ENCODE peak calls at places on chromosomes 4 and X, in four cellular contexts. One of them, this sample, is unnamed.

GRCh38 chrX:45668686-45669443 is 468.2 kb upstream of the DIPK2B start:
- DNase-seq in GM12878: no peak
- DNase-seq in HepG2: no peak
- DNase-seq in K562: no peak
- DNase-seq in this sample: no peak

GRCh38 chr4:8278009-8278395 is 8.4 kb downstream of the HTRA3 start:
- DNase-seq in K562: no peak
- DNase-seq in GM12878: no peak
- DNase-seq in HepG2: no peak
- DNase-seq in this sample: no peak

GRCh38 chr4:149344436-149344835 is 471.2 kb downstream of the IQCM start:
- DNase-seq in GM12878: no peak
- DNase-seq in K562: no peak
- DNase-seq in HepG2: no peak
- DNase-seq in this sample: no peak

GRCh38 chr4:89161841-89162240 is 50.5 kb downstream of the TIGD2 start:
- DNase-seq in K562: no peak
- DNase-seq in HepG2: no peak
- DNase-seq in GM12878: no peak
- DNase-seq in this sample: no peak

GRCh38 chr4:80362578-80363181 is 27.1 kb downstream of the CFAP299 start:
- DNase-seq in K562: peak; percentile 48
- DNase-seq in HepG2: peak; percentile 20
- DNase-seq in GM12878: no peak
- DNase-seq in this sample: peak; percentile 74

GRCh38 chr4:150224896-150225591 is 146.8 kb downstream of the DCLK2 start:
- DNase-seq in K562: no peak
- DNase-seq in GM12878: no peak
- DNase-seq in HepG2: no peak
- DNase-seq in this sample: no peak

GRCh38 chr4:41600243-41600642 is 62.3 kb downstream of the LIMCH1 start:
- DNase-seq in HepG2: no peak
- DNase-seq in GM12878: no peak
- DNase-seq in K562: no peak
- DNase-seq in this sample: no peak

GRCh38 chrX:13130776-13131175 is 86.4 kb upstream of the FAM9C start:
- DNase-seq in K562: no peak
- DNase-seq in HepG2: no peak
- DNase-seq in GM12878: no peak
- DNase-seq in this sample: no peak

GRCh38 chr4:101983835-101984234 is 193.3 kb downstream of the BANK1 start:
- DNase-seq in GM12878: no peak
- DNase-seq in K562: no peak
- DNase-seq in HepG2: no peak
- DNase-seq in this sample: no peak

GRCh38 chr4:139454111-139454600 is at the start of gene RAB33B:
- DNase-seq in K562: no peak
- DNase-seq in GM12878: no peak
- DNase-seq in HepG2: no peak
- DNase-seq in this sample: no peak

GRCh38 chrX:76850851-76851250 is 423.3 kb downstream of the MAGEE1 start:
- DNase-seq in K562: no peak
- DNase-seq in HepG2: no peak
- DNase-seq in GM12878: no peak
- DNase-seq in this sample: no peak

GRCh38 chr4:8554555-8555100 is 25.6 kb upstream of the GPR78 start:
- DNase-seq in HepG2: no peak
- DNase-seq in K562: no peak
- DNase-seq in GM12878: no peak
- DNase-seq in this sample: no peak

GRCh38 chrX:71991164-71991563 is 80.5 kb downstream of the NHSL2 start:
- DNase-seq in GM12878: no peak
- DNase-seq in K562: no peak
- DNase-seq in HepG2: no peak
- DNase-seq in this sample: no peak

GRCh38 chr4:153318696-153319320 is 25.7 kb upstream of the MND1 start:
- DNase-seq in GM12878: no peak
- DNase-seq in K562: peak; percentile 47
- DNase-seq in HepG2: peak; percentile 40
- DNase-seq in this sample: no peak

GRCh38 chr4:182536221-182536620 is 293.0 kb downstream of the TENM3 start:
- DNase-seq in HepG2: no peak
- DNase-seq in GM12878: no peak
- DNase-seq in K562: no peak
- DNase-seq in this sample: no peak

GRCh38 chr4:128424524-128425195 is 137.0 kb upstream of the PGRMC2 start:
- DNase-seq in HepG2: no peak
- DNase-seq in K562: no peak
- DNase-seq in GM12878: no peak
- DNase-seq in this sample: no peak

GRCh38 chr4:113760852-113761681 is 471 bp downstream of the CAMK2D start:
- DNase-seq in K562: no peak
- DNase-seq in HepG2: peak; percentile 74
- DNase-seq in GM12878: no peak
- DNase-seq in this sample: peak; percentile 73

GRCh38 chr4:153555730-153556440 is 89.7 kb downstream of the TMEM131L start:
- DNase-seq in K562: peak; percentile 25
- DNase-seq in HepG2: peak; percentile 48
- DNase-seq in GM12878: no peak
- DNase-seq in this sample: no peak

GRCh38 chr4:157048248-157048647 is 27.7 kb upstream of the GLRB start:
- DNase-seq in K562: no peak
- DNase-seq in GM12878: no peak
- DNase-seq in HepG2: no peak
- DNase-seq in this sample: no peak

GRCh38 chr4:46389301-46389761 is 597 bp downstream of the GABRA2 start:
- DNase-seq in K562: no peak
- DNase-seq in GM12878: no peak
- DNase-seq in HepG2: peak; percentile 2
- DNase-seq in this sample: peak; percentile 56

GRCh38 chr4:177005801-177006230 is 213.1 kb upstream of the VEGFC start:
- DNase-seq in K562: no peak
- DNase-seq in GM12878: no peak
- DNase-seq in HepG2: no peak
- DNase-seq in this sample: no peak

GRCh38 chr4:42122237-42122636 is 30.2 kb downstream of the BEND4 start:
- DNase-seq in K562: no peak
- DNase-seq in GM12878: no peak
- DNase-seq in HepG2: no peak
- DNase-seq in this sample: no peak

GRCh38 chrX:72097081-72097480 is 34.6 kb downstream of the RTL5 start:
- DNase-seq in HepG2: no peak
- DNase-seq in K562: no peak
- DNase-seq in GM12878: no peak
- DNase-seq in this sample: no peak

GRCh38 chr4:123166023-123166422 is 230.6 kb upstream of the SPRY1 start:
- DNase-seq in K562: peak; percentile 32
- DNase-seq in GM12878: no peak
- DNase-seq in HepG2: peak; percentile 4
- DNase-seq in this sample: no peak

GRCh38 chr4:94551616-94552564 is 100.1 kb downstream of the PDLIM5 start:
- DNase-seq in GM12878: no peak
- DNase-seq in K562: no peak
- DNase-seq in HepG2: no peak
- DNase-seq in this sample: no peak

GRCh38 chrX:48487362-48487785 is 11.4 kb downstream of the FTSJ1 start:
- DNase-seq in K562: peak; percentile 74
- DNase-seq in HepG2: peak; percentile 30
- DNase-seq in GM12878: no peak
- DNase-seq in this sample: no peak

GRCh38 chr4:54516556-54517215 is 141.1 kb upstream of the KIT start:
- DNase-seq in K562: no peak
- DNase-seq in GM12878: no peak
- DNase-seq in HepG2: no peak
- DNase-seq in this sample: no peak

GRCh38 chr4:100736651-100737450 is 219.0 kb upstream of the EMCN start:
- DNase-seq in K562: no peak
- DNase-seq in GM12878: no peak
- DNase-seq in HepG2: no peak
- DNase-seq in this sample: no peak

DNA sequence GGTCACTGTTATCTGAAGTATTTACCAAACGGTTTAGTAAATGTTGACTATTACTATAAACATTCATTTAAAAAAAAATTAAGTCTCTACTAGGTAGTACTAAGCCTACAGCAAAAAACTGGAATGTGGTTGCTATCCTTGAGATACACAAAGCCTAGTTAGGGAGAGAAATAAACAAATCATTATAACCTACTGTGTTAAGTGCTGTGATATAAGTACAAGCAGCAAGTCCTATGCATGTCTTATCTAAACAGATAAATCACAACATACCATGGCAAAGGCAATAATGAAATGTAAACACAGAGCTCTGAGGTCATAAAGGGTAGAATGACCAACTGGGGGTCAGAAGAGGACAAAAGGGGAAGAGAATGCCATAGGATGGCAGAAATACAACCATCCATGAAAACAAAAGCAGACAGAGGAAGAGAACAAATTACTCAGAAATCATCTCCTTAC is 92.2 kb downstream of the RNF150 start:
- DNase-seq in HepG2: no peak
- DNase-seq in K562: no peak
- DNase-seq in GM12878: no peak
- DNase-seq in this sample: no peak
- TF ChIP-seq HDAC6 in HepG2: no peak
- TF ChIP-seq HDAC6 in K562: no peak
- TF ChIP-seq HDAC6 in GM12878: no peak
- TF ChIP-seq HDAC6 in this sample: no peak

DNA sequence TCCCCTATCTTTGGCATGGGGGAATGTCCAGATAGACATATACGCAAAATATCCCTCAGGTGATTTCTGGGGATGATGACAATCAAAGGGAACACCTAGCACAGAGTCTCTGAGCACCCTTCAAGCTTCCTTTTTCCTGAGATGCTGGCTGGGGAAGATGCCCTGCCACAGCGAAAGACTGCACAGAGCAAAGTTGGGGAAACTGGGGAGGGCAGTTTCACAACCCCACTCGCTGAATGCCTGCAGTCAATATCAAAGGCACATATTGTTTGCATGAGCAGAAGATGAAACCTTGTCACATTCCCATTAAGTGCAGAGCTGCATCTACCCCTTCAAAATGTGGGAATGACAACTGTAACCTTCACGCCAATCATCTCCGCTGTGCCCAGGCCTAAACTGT is 2.6 kb downstream of the GPC4 start:
- DNase-seq in GM12878: no peak
- DNase-seq in HepG2: no peak
- DNase-seq in K562: no peak
- DNase-seq in this sample: no peak
- H3K9ac ChIP-seq in GM12878: no peak overlapping the region
- H3K9ac ChIP-seq in HepG2: no peak overlapping the region
- H3K9ac ChIP-seq in K562: no peak overlapping the region
- H3K9ac ChIP-seq in this sample: no peak overlapping the region

GRCh38 chrX:64342811-64343210 is 52.4 kb downstream of the MTMR8 start:
- DNase-seq in GM12878: no peak
- DNase-seq in HepG2: no peak
- DNase-seq in K562: no peak
- DNase-seq in this sample: no peak

GRCh38 chrX:64334467-64334866 is 60.8 kb downstream of the MTMR8 start:
- DNase-seq in HepG2: no peak
- DNase-seq in GM12878: no peak
- DNase-seq in K562: no peak
- DNase-seq in this sample: no peak

GRCh38 chrX:64338296-64338695 is 57.0 kb downstream of the MTMR8 start:
- DNase-seq in HepG2: no peak
- DNase-seq in GM12878: no peak
- DNase-seq in K562: no peak
- DNase-seq in this sample: no peak
- TF ChIP-seq HDAC6 in HepG2: no peak
- TF ChIP-seq HDAC6 in GM12878: no peak
- TF ChIP-seq HDAC6 in K562: no peak
- TF ChIP-seq HDAC6 in this sample: no peak

GRCh38 chr4:16270654-16271328 is 44.5 kb upstream of the TAPT1 start:
- DNase-seq in K562: peak; percentile 19
- DNase-seq in HepG2: peak; percentile 9
- DNase-seq in GM12878: no peak
- DNase-seq in this sample: peak; percentile 54
- H3K9ac ChIP-seq in K562: no peak overlapping the region
- H3K9ac ChIP-seq in HepG2: no peak overlapping the region
- H3K9ac ChIP-seq in GM12878: no peak overlapping the region
- H3K9ac ChIP-seq in this sample: no peak overlapping the region

GRCh38 chrX:149302705-149303104 is 202.4 kb downstream of the IDS start:
- DNase-seq in K562: no peak
- DNase-seq in GM12878: no peak
- DNase-seq in HepG2: no peak
- DNase-seq in this sample: no peak
- TF ChIP-seq HDAC6 in K562: no peak
- TF ChIP-seq HDAC6 in GM12878: no peak
- TF ChIP-seq HDAC6 in HepG2: no peak
- TF ChIP-seq HDAC6 in this sample: no peak

GRCh38 chr4:161949941-161950725 is 213.7 kb downstream of the FSTL5 start:
- DNase-seq in K562: no peak
- DNase-seq in HepG2: no peak
- DNase-seq in GM12878: no peak
- DNase-seq in this sample: no peak

GRCh38 chr4:161952382-161952781 is 211.4 kb downstream of the FSTL5 start:
- DNase-seq in GM12878: no peak
- DNase-seq in K562: no peak
- DNase-seq in HepG2: no peak
- DNase-seq in this sample: no peak

GRCh38 chr4:161948026-161948770 is 215.6 kb downstream of the FSTL5 start:
- DNase-seq in K562: no peak
- DNase-seq in HepG2: no peak
- DNase-seq in GM12878: no peak
- DNase-seq in this sample: no peak
- H3K9ac ChIP-seq in K562: no peak overlapping the region
- H3K9ac ChIP-seq in HepG2: no peak overlapping the region
- H3K9ac ChIP-seq in GM12878: no peak overlapping the region
- H3K9ac ChIP-seq in this sample: no peak overlapping the region

DNA sequence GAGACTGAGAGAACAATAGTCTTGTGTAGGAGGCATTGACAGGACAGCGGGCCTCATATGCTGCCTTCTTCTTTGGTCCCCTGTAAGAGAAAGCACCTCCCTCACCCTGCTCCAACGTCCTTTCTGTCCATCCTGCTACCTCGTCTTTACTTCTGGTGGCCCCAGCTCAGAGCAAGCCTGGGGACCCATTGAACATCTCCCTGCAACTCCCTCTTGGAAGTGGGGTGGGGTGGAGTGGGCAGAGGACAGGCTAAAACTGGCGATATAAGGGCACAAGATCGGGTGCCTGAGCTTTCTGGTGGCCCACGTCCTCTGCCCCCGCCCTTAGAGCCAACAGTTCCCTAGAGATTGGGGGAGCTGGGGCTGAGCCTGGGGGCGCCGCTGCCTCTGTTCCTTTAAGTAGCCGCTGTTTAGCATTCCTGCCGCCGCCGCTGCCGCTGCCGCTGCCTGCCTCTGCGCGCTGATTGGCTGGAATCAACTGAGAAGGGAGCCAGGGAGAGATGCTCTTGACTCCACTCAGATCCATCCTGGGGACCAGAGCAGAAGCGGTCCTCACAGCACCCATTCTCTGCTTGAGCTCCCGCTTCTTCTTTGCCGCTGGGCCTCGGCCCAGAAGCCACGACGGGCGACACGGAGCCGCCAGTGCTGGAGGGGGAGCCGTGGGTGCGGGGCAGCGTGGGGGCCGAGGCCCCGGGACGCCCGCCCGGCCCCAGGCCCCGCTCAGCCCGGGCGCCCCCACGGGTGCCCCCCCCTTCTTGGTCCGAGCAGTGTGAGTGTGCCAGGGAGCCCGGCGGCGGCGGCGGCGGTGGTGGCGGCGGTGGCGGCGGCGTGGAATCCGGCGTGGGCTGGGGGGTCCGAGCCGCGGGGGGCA is at the start of gene DLG3:
- DNase-seq in GM12878: no peak
- DNase-seq in K562: no peak
- DNase-seq in HepG2: no peak
- DNase-seq in this sample: peak; percentile 66
- TF ChIP-seq HDAC6 in GM12878: no peak
- TF ChIP-seq HDAC6 in K562: no peak
- TF ChIP-seq HDAC6 in HepG2: no peak
- TF ChIP-seq HDAC6 in this sample: no peak

This sample was measured in H1.